ENCODE peak calls at places on chromosome 7, in eight cellular contexts. One of them, this sample, is unnamed.

GRCh38 chr7:84790873-84791272 is 396.0 kb downstream of the SEMA3D start:
- DNase-seq in gastrocnemius medialis: no peak
- DNase-seq in stomach: no peak
- DNase-seq in right lobe of liver: no peak
- DNase-seq in heart left ventricle: no peak
- DNase-seq in transverse colon: no peak
- DNase-seq in uterus: no peak
- DNase-seq in H1: no peak
- DNase-seq in this sample: no peak

GRCh38 chr7:154571772-154572171 is 431.2 kb downstream of the PAXIP1 start:
- DNase-seq in gastrocnemius medialis: no peak
- DNase-seq in stomach: no peak
- DNase-seq in right lobe of liver: no peak
- DNase-seq in heart left ventricle: no peak
- DNase-seq in transverse colon: no peak
- DNase-seq in uterus: no peak
- DNase-seq in H1: no peak
- DNase-seq in this sample: no peak

GRCh38 chr7:71780282-71780681 is 631.9 kb downstream of the CALN1 start:
- DNase-seq in gastrocnemius medialis: no peak
- DNase-seq in stomach: no peak
- DNase-seq in right lobe of liver: no peak
- DNase-seq in heart left ventricle: no peak
- DNase-seq in transverse colon: no peak
- DNase-seq in uterus: no peak
- DNase-seq in H1: peak; percentile 15
- DNase-seq in this sample: no peak

GRCh38 chr7:11077816-11078215 is 104.1 kb downstream of the PHF14 start:
- DNase-seq in gastrocnemius medialis: no peak
- DNase-seq in stomach: no peak
- DNase-seq in right lobe of liver: no peak
- DNase-seq in heart left ventricle: no peak
- DNase-seq in transverse colon: no peak
- DNase-seq in uterus: no peak
- DNase-seq in H1: no peak
- DNase-seq in this sample: no peak

GRCh38 chr7:87570178-87570577 is 30.5 kb downstream of the ABCB1 start:
- DNase-seq in gastrocnemius medialis: no peak
- DNase-seq in stomach: no peak
- DNase-seq in right lobe of liver: no peak
- DNase-seq in heart left ventricle: no peak
- DNase-seq in transverse colon: no peak
- DNase-seq in uterus: no peak
- DNase-seq in H1: no peak
- DNase-seq in this sample: no peak

GRCh38 chr7:3641556-3641955 is 340.5 kb downstream of the SDK1 start:
- DNase-seq in gastrocnemius medialis: no peak
- DNase-seq in stomach: no peak
- DNase-seq in right lobe of liver: no peak
- DNase-seq in heart left ventricle: no peak
- DNase-seq in transverse colon: no peak
- DNase-seq in uterus: no peak
- DNase-seq in H1: no peak
- DNase-seq in this sample: no peak

GRCh38 chr7:127541548-127541947 is 43.8 kb downstream of the GCC1 start:
- DNase-seq in gastrocnemius medialis: no peak
- DNase-seq in stomach: no peak
- DNase-seq in right lobe of liver: no peak
- DNase-seq in heart left ventricle: no peak
- DNase-seq in transverse colon: no peak
- DNase-seq in uterus: no peak
- DNase-seq in H1: no peak
- DNase-seq in this sample: no peak

GRCh38 chr7:132456418-132456817 is 119.9 kb downstream of the PLXNA4 start:
- DNase-seq in gastrocnemius medialis: no peak
- DNase-seq in stomach: no peak
- DNase-seq in right lobe of liver: no peak
- DNase-seq in heart left ventricle: no peak
- DNase-seq in transverse colon: no peak
- DNase-seq in uterus: no peak
- DNase-seq in H1: no peak
- DNase-seq in this sample: no peak

GRCh38 chr7:18265611-18266281 is 229.8 kb upstream of the HDAC9 start:
- DNase-seq in gastrocnemius medialis: no peak
- DNase-seq in stomach: no peak
- DNase-seq in right lobe of liver: no peak
- DNase-seq in heart left ventricle: no peak
- DNase-seq in transverse colon: no peak
- DNase-seq in uterus: no peak
- DNase-seq in H1: no peak
- DNase-seq in this sample: no peak

GRCh38 chr7:18221377-18222290 is 194.0 kb upstream of the PRPS1L1 start:
- DNase-seq in gastrocnemius medialis: no peak
- DNase-seq in stomach: no peak
- DNase-seq in right lobe of liver: no peak
- DNase-seq in heart left ventricle: no peak
- DNase-seq in transverse colon: no peak
- DNase-seq in uterus: no peak
- DNase-seq in H1: no peak
- DNase-seq in this sample: no peak

GRCh38 chr7:116628971-116629586 is 42.9 kb upstream of the MET start:
- DNase-seq in gastrocnemius medialis: peak; percentile 55
- DNase-seq in stomach: peak; percentile 67
- DNase-seq in right lobe of liver: peak; percentile 54
- DNase-seq in heart left ventricle: peak; percentile 30
- DNase-seq in transverse colon: peak; percentile 42
- DNase-seq in uterus: no peak
- DNase-seq in H1: no peak
- DNase-seq in this sample: no peak

GRCh38 chr7:21355406-21355874 is 72.4 kb upstream of the SP4 start:
- DNase-seq in gastrocnemius medialis: no peak
- DNase-seq in stomach: no peak
- DNase-seq in right lobe of liver: no peak
- DNase-seq in heart left ventricle: no peak
- DNase-seq in transverse colon: peak; percentile 33
- DNase-seq in uterus: no peak
- DNase-seq in H1: no peak
- DNase-seq in this sample: no peak

GRCh38 chr7:155893664-155894063 is 81.4 kb upstream of the SHH start:
- DNase-seq in gastrocnemius medialis: no peak
- DNase-seq in stomach: no peak
- DNase-seq in right lobe of liver: no peak
- DNase-seq in heart left ventricle: no peak
- DNase-seq in transverse colon: no peak
- DNase-seq in uterus: no peak
- DNase-seq in H1: no peak
- DNase-seq in this sample: no peak

GRCh38 chr7:27560706-27561235 is 101.9 kb downstream of the HIBADH start:
- DNase-seq in gastrocnemius medialis: no peak
- DNase-seq in stomach: no peak
- DNase-seq in right lobe of liver: no peak
- DNase-seq in heart left ventricle: no peak
- DNase-seq in transverse colon: no peak
- DNase-seq in uterus: no peak
- DNase-seq in H1: no peak
- DNase-seq in this sample: no peak

GRCh38 chr7:100477871-100478248 is 1.2 kb downstream of the TSC22D4 start:
- DNase-seq in gastrocnemius medialis: no peak
- DNase-seq in stomach: no peak
- DNase-seq in right lobe of liver: no peak
- DNase-seq in heart left ventricle: no peak
- DNase-seq in transverse colon: no peak
- DNase-seq in uterus: no peak
- DNase-seq in H1: no peak
- DNase-seq in this sample: no peak

GRCh38 chr7:2670720-2671391 is 17.1 kb upstream of the AMZ1 start:
- DNase-seq in gastrocnemius medialis: peak; percentile 24
- DNase-seq in stomach: peak; percentile 71
- DNase-seq in right lobe of liver: no peak
- DNase-seq in heart left ventricle: peak; percentile 75
- DNase-seq in transverse colon: peak; percentile 66
- DNase-seq in uterus: no peak
- DNase-seq in H1: no peak
- DNase-seq in this sample: peak; percentile 16

GRCh38 chr7:75531359-75531821 is 39.3 kb downstream of the SPDYE5 start:
- DNase-seq in gastrocnemius medialis: peak; percentile 46
- DNase-seq in stomach: no peak
- DNase-seq in right lobe of liver: no peak
- DNase-seq in heart left ventricle: no peak
- DNase-seq in transverse colon: no peak
- DNase-seq in uterus: no peak
- DNase-seq in H1: peak; percentile 19
- DNase-seq in this sample: no peak

GRCh38 chr7:110685899-110686298 is 405.0 kb upstream of the LRRN3 start:
- DNase-seq in gastrocnemius medialis: no peak
- DNase-seq in stomach: no peak
- DNase-seq in right lobe of liver: no peak
- DNase-seq in heart left ventricle: no peak
- DNase-seq in transverse colon: no peak
- DNase-seq in uterus: no peak
- DNase-seq in H1: no peak
- DNase-seq in this sample: no peak

GRCh38 chr7:98216941-98217622 is 5.8 kb downstream of the BHLHA15 start:
- DNase-seq in gastrocnemius medialis: no peak
- DNase-seq in stomach: no peak
- DNase-seq in right lobe of liver: peak; percentile 37
- DNase-seq in heart left ventricle: no peak
- DNase-seq in transverse colon: no peak
- DNase-seq in uterus: peak; percentile 11
- DNase-seq in H1: no peak
- DNase-seq in this sample: no peak

GRCh38 chr7:48154792-48155413 is 16.4 kb upstream of the ABCA13 start:
- DNase-seq in gastrocnemius medialis: no peak
- DNase-seq in stomach: no peak
- DNase-seq in right lobe of liver: no peak
- DNase-seq in heart left ventricle: no peak
- DNase-seq in transverse colon: peak; percentile 74
- DNase-seq in uterus: no peak
- DNase-seq in H1: no peak
- DNase-seq in this sample: no peak

GRCh38 chr7:55571534-55572377 is 546 bp downstream of the VOPP1 start:
- DNase-seq in gastrocnemius medialis: no peak
- DNase-seq in stomach: peak; percentile 71
- DNase-seq in right lobe of liver: peak; percentile 70
- DNase-seq in heart left ventricle: peak; percentile 51
- DNase-seq in transverse colon: peak; percentile 78
- DNase-seq in uterus: peak; percentile 41
- DNase-seq in H1: no peak
- DNase-seq in this sample: no peak
- TF ChIP-seq POLR2A in gastrocnemius medialis: peak; percentile 63
- TF ChIP-seq POLR2A in stomach: no peak
- TF ChIP-seq POLR2A in right lobe of liver: peak; percentile 60
- TF ChIP-seq POLR2A in heart left ventricle: no peak
- TF ChIP-seq POLR2A in transverse colon: peak; percentile 28
- TF ChIP-seq POLR2A in uterus: no peak
- TF ChIP-seq POLR2A in H1: peak; percentile 43
- TF ChIP-seq POLR2A in this sample: no peak

GRCh38 chr7:134449596-134450194 is 9.2 kb downstream of the AKR1B1 start:
- DNase-seq in gastrocnemius medialis: no peak
- DNase-seq in stomach: no peak
- DNase-seq in right lobe of liver: no peak
- DNase-seq in heart left ventricle: no peak
- DNase-seq in transverse colon: no peak
- DNase-seq in uterus: no peak
- DNase-seq in H1: no peak
- DNase-seq in this sample: no peak
- H3K36me3 ChIP-seq in gastrocnemius medialis: peaks cover 2% of the 10 kb centered on the region
- H3K36me3 ChIP-seq in stomach: peaks cover 70% of the 10 kb centered on the region
- H3K36me3 ChIP-seq in right lobe of liver: peaks cover 5% of the 10 kb centered on the region
- H3K36me3 ChIP-seq in heart left ventricle: peaks cover 68% of the 10 kb centered on the region
- H3K36me3 ChIP-seq in transverse colon: peaks cover 22% of the 10 kb centered on the region
- H3K36me3 ChIP-seq in uterus: no peaks in the 10 kb centered on the region
- H3K36me3 ChIP-seq in H1: peaks cover 49% of the 10 kb centered on the region
- H3K36me3 ChIP-seq in this sample: peaks cover 20% of the 10 kb centered on the region

GRCh38 chr7:25926439-25926838 is 225.6 kb upstream of the NFE2L3 start:
- DNase-seq in gastrocnemius medialis: no peak
- DNase-seq in stomach: no peak
- DNase-seq in right lobe of liver: no peak
- DNase-seq in heart left ventricle: no peak
- DNase-seq in transverse colon: no peak
- DNase-seq in uterus: no peak
- DNase-seq in H1: no peak
- DNase-seq in this sample: no peak

GRCh38 chr7:25918731-25919130 is 233.3 kb upstream of the NFE2L3 start:
- DNase-seq in gastrocnemius medialis: no peak
- DNase-seq in stomach: no peak
- DNase-seq in right lobe of liver: no peak
- DNase-seq in heart left ventricle: no peak
- DNase-seq in transverse colon: no peak
- DNase-seq in uterus: no peak
- DNase-seq in H1: no peak
- DNase-seq in this sample: no peak

GRCh38 chr7:25926009-25926408 is 226.0 kb upstream of the NFE2L3 start:
- DNase-seq in gastrocnemius medialis: no peak
- DNase-seq in stomach: peak; percentile 51
- DNase-seq in right lobe of liver: no peak
- DNase-seq in heart left ventricle: no peak
- DNase-seq in transverse colon: peak; percentile 19
- DNase-seq in uterus: no peak
- DNase-seq in H1: no peak
- DNase-seq in this sample: no peak

GRCh38 chr7:25924061-25924460 is 227.9 kb upstream of the NFE2L3 start:
- DNase-seq in gastrocnemius medialis: no peak
- DNase-seq in stomach: no peak
- DNase-seq in right lobe of liver: no peak
- DNase-seq in heart left ventricle: no peak
- DNase-seq in transverse colon: no peak
- DNase-seq in uterus: no peak
- DNase-seq in H1: no peak
- DNase-seq in this sample: no peak

GRCh38 chr7:25922296-25922695 is 229.7 kb upstream of the NFE2L3 start:
- DNase-seq in gastrocnemius medialis: no peak
- DNase-seq in stomach: no peak
- DNase-seq in right lobe of liver: no peak
- DNase-seq in heart left ventricle: no peak
- DNase-seq in transverse colon: no peak
- DNase-seq in uterus: no peak
- DNase-seq in H1: no peak
- DNase-seq in this sample: no peak
- TF ChIP-seq CTCF in gastrocnemius medialis: no peak
- TF ChIP-seq CTCF in stomach: no peak
- TF ChIP-seq CTCF in right lobe of liver: no peak
- TF ChIP-seq CTCF in heart left ventricle: no peak
- TF ChIP-seq CTCF in transverse colon: no peak
- TF ChIP-seq CTCF in uterus: no peak
- TF ChIP-seq CTCF in H1: no peak
- TF ChIP-seq CTCF in this sample: no peak

DNA sequence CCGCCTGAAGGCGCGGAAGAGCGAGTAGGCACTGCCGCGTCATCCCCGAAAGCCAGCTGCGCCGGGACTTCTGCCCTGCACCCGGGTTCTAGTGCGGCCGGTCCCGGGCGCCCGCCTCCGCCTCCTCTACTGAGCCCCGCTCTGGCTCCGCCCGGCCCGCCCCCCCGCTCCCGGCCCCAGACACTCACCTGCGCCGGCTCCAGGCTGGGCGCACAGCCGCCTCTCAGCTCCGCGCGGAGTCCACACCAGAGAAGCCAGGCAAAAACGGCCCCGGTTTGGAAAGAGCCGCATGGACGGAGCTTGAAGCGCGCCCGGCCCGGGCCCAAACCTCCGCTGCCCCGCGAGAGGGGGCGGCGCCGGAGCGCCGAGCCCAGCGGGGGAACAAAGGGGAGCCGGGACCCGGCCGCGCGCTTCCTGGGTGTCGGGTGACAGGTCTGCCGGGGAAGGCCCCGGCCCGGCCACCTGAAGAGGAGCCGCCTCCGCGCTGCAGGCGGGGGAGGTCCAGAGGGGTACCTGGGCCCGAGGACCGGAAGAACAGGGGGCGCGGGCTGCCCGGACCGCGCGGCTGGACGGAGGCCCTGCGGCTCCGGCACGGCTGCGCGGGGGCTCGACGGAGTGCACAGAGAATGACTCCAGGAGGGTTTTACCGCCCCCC is 168.2 kb downstream of the NRF1 start:
- DNase-seq in gastrocnemius medialis: no peak
- DNase-seq in stomach: peak; percentile 72
- DNase-seq in right lobe of liver: no peak
- DNase-seq in heart left ventricle: no peak
- DNase-seq in transverse colon: peak; percentile 49
- DNase-seq in uterus: no peak
- DNase-seq in H1: no peak
- DNase-seq in this sample: no peak
- TF ChIP-seq POLR2A in gastrocnemius medialis: peak; percentile 39
- TF ChIP-seq POLR2A in stomach: no peak
- TF ChIP-seq POLR2A in right lobe of liver: peak; percentile 16
- TF ChIP-seq POLR2A in heart left ventricle: no peak
- TF ChIP-seq POLR2A in transverse colon: peak; percentile 72
- TF ChIP-seq POLR2A in uterus: no peak
- TF ChIP-seq POLR2A in H1: no peak
- TF ChIP-seq POLR2A in this sample: no peak

This sample was measured in esophagus squamous epithelium.